ENCODE peak calls at places on chromosomes 13 and 19, in ten cellular contexts. One of them, this sample, is unnamed.

GRCh38 chr13:112768795-112769411 is 79.1 kb downstream of the ATP11A start:
- DNase-seq in immature natural killer cell: peak; percentile 67
- DNase-seq in brain microvascular endothelial cell: no peak
- DNase-seq in stimulated activated CD4-positive, alpha-beta T cell treated with anti-CD3 and anti-CD28 coated beads, Interleukin-15, amount 100 ng/mL, for 1 hour: no peak
- DNase-seq in skeletal muscle cell: no peak
- DNase-seq in psoas muscle: peak; percentile 62
- DNase-seq in AG08396: no peak
- DNase-seq in T-helper 9 cell: no peak
- DNase-seq in K562: no peak
- DNase-seq in HFFc6: no peak
- DNase-seq in this sample: peak; percentile 83

GRCh38 chr13:20192470-20193141 is at the start of gene GJB2:
- DNase-seq in immature natural killer cell: no peak
- DNase-seq in brain microvascular endothelial cell: no peak
- DNase-seq in stimulated activated CD4-positive, alpha-beta T cell treated with anti-CD3 and anti-CD28 coated beads, Interleukin-15, amount 100 ng/mL, for 1 hour: no peak
- DNase-seq in skeletal muscle cell: no peak
- DNase-seq in psoas muscle: no peak
- DNase-seq in AG08396: no peak
- DNase-seq in T-helper 9 cell: no peak
- DNase-seq in K562: no peak
- DNase-seq in HFFc6: no peak
- DNase-seq in this sample: peak; percentile 84

GRCh38 chr19:584240-585001 is 5.3 kb upstream of the HCN2 start:
- DNase-seq in immature natural killer cell: peak; percentile 63
- DNase-seq in brain microvascular endothelial cell: no peak
- DNase-seq in stimulated activated CD4-positive, alpha-beta T cell treated with anti-CD3 and anti-CD28 coated beads, Interleukin-15, amount 100 ng/mL, for 1 hour: peak; percentile 43
- DNase-seq in skeletal muscle cell: no peak
- DNase-seq in psoas muscle: peak; percentile 57
- DNase-seq in AG08396: peak; percentile 83
- DNase-seq in T-helper 9 cell: peak; percentile 65
- DNase-seq in K562: peak; percentile 73
- DNase-seq in HFFc6: no peak
- DNase-seq in this sample: peak; percentile 98

GRCh38 chr13:63088226-63088625 is 1672.6 kb upstream of the PCDH20 start:
- DNase-seq in immature natural killer cell: no peak
- DNase-seq in brain microvascular endothelial cell: peak; percentile 14
- DNase-seq in stimulated activated CD4-positive, alpha-beta T cell treated with anti-CD3 and anti-CD28 coated beads, Interleukin-15, amount 100 ng/mL, for 1 hour: no peak
- DNase-seq in skeletal muscle cell: peak; percentile 7
- DNase-seq in psoas muscle: no peak
- DNase-seq in AG08396: no peak
- DNase-seq in T-helper 9 cell: no peak
- DNase-seq in K562: no peak
- DNase-seq in HFFc6: no peak
- DNase-seq in this sample: no peak

GRCh38 chr13:48873598-48873997 is 102.1 kb upstream of the FNDC3A start:
- DNase-seq in immature natural killer cell: no peak
- DNase-seq in brain microvascular endothelial cell: no peak
- DNase-seq in stimulated activated CD4-positive, alpha-beta T cell treated with anti-CD3 and anti-CD28 coated beads, Interleukin-15, amount 100 ng/mL, for 1 hour: no peak
- DNase-seq in skeletal muscle cell: no peak
- DNase-seq in psoas muscle: no peak
- DNase-seq in AG08396: no peak
- DNase-seq in T-helper 9 cell: no peak
- DNase-seq in K562: no peak
- DNase-seq in HFFc6: peak; percentile 69
- DNase-seq in this sample: no peak

GRCh38 chr19:33186431-33186830 is 7.7 kb upstream of the LRP3 start:
- DNase-seq in immature natural killer cell: no peak
- DNase-seq in brain microvascular endothelial cell: no peak
- DNase-seq in stimulated activated CD4-positive, alpha-beta T cell treated with anti-CD3 and anti-CD28 coated beads, Interleukin-15, amount 100 ng/mL, for 1 hour: no peak
- DNase-seq in skeletal muscle cell: no peak
- DNase-seq in psoas muscle: no peak
- DNase-seq in AG08396: no peak
- DNase-seq in T-helper 9 cell: no peak
- DNase-seq in K562: no peak
- DNase-seq in HFFc6: no peak
- DNase-seq in this sample: no peak

GRCh38 chr13:21061077-21061945 is at the start of gene LATS2:
- DNase-seq in immature natural killer cell: peak; percentile 88
- DNase-seq in brain microvascular endothelial cell: peak; percentile 95
- DNase-seq in stimulated activated CD4-positive, alpha-beta T cell treated with anti-CD3 and anti-CD28 coated beads, Interleukin-15, amount 100 ng/mL, for 1 hour: peak; percentile 21
- DNase-seq in skeletal muscle cell: peak; percentile 85
- DNase-seq in psoas muscle: peak; percentile 97
- DNase-seq in AG08396: peak; percentile 96
- DNase-seq in T-helper 9 cell: peak; percentile 55
- DNase-seq in K562: peak; percentile 88
- DNase-seq in HFFc6: peak; percentile 92
- DNase-seq in this sample: peak; percentile 99

GRCh38 chr13:30997697-30998547 is 65.5 kb downstream of the TEX26 start:
- DNase-seq in immature natural killer cell: no peak
- DNase-seq in brain microvascular endothelial cell: no peak
- DNase-seq in stimulated activated CD4-positive, alpha-beta T cell treated with anti-CD3 and anti-CD28 coated beads, Interleukin-15, amount 100 ng/mL, for 1 hour: no peak
- DNase-seq in skeletal muscle cell: no peak
- DNase-seq in psoas muscle: no peak
- DNase-seq in AG08396: no peak
- DNase-seq in T-helper 9 cell: no peak
- DNase-seq in K562: no peak
- DNase-seq in HFFc6: no peak
- DNase-seq in this sample: peak; percentile 48

GRCh38 chr19:38684862-38685665 is 37.6 kb downstream of the ACTN4 start:
- DNase-seq in immature natural killer cell: no peak
- DNase-seq in brain microvascular endothelial cell: no peak
- DNase-seq in stimulated activated CD4-positive, alpha-beta T cell treated with anti-CD3 and anti-CD28 coated beads, Interleukin-15, amount 100 ng/mL, for 1 hour: no peak
- DNase-seq in skeletal muscle cell: no peak
- DNase-seq in psoas muscle: no peak
- DNase-seq in AG08396: no peak
- DNase-seq in T-helper 9 cell: no peak
- DNase-seq in K562: no peak
- DNase-seq in HFFc6: no peak
- DNase-seq in this sample: peak; percentile 46

GRCh38 chr13:41976491-41976890 is 15.6 kb upstream of the VWA8 start:
- DNase-seq in immature natural killer cell: no peak
- DNase-seq in brain microvascular endothelial cell: no peak
- DNase-seq in stimulated activated CD4-positive, alpha-beta T cell treated with anti-CD3 and anti-CD28 coated beads, Interleukin-15, amount 100 ng/mL, for 1 hour: no peak
- DNase-seq in skeletal muscle cell: no peak
- DNase-seq in psoas muscle: no peak
- DNase-seq in AG08396: no peak
- DNase-seq in T-helper 9 cell: no peak
- DNase-seq in K562: no peak
- DNase-seq in HFFc6: no peak
- DNase-seq in this sample: no peak

GRCh38 chr13:50457430-50458393 is 385.8 kb downstream of the DLEU7 start:
- DNase-seq in immature natural killer cell: no peak
- DNase-seq in brain microvascular endothelial cell: no peak
- DNase-seq in stimulated activated CD4-positive, alpha-beta T cell treated with anti-CD3 and anti-CD28 coated beads, Interleukin-15, amount 100 ng/mL, for 1 hour: no peak
- DNase-seq in skeletal muscle cell: no peak
- DNase-seq in psoas muscle: peak; percentile 17
- DNase-seq in AG08396: no peak
- DNase-seq in T-helper 9 cell: no peak
- DNase-seq in K562: no peak
- DNase-seq in HFFc6: no peak
- DNase-seq in this sample: no peak

GRCh38 chr19:44764975-44765948 is 12.4 kb upstream of the CBLC start:
- DNase-seq in immature natural killer cell: no peak
- DNase-seq in brain microvascular endothelial cell: no peak
- DNase-seq in stimulated activated CD4-positive, alpha-beta T cell treated with anti-CD3 and anti-CD28 coated beads, Interleukin-15, amount 100 ng/mL, for 1 hour: no peak
- DNase-seq in skeletal muscle cell: no peak
- DNase-seq in psoas muscle: no peak
- DNase-seq in AG08396: no peak
- DNase-seq in T-helper 9 cell: no peak
- DNase-seq in K562: no peak
- DNase-seq in HFFc6: no peak
- DNase-seq in this sample: peak; percentile 87

GRCh38 chr19:2064788-2065524 is 13.9 kb upstream of the MKNK2 start:
- DNase-seq in immature natural killer cell: no peak
- DNase-seq in brain microvascular endothelial cell: no peak
- DNase-seq in stimulated activated CD4-positive, alpha-beta T cell treated with anti-CD3 and anti-CD28 coated beads, Interleukin-15, amount 100 ng/mL, for 1 hour: no peak
- DNase-seq in skeletal muscle cell: no peak
- DNase-seq in psoas muscle: peak; percentile 83
- DNase-seq in AG08396: no peak
- DNase-seq in T-helper 9 cell: no peak
- DNase-seq in K562: no peak
- DNase-seq in HFFc6: no peak
- DNase-seq in this sample: peak; percentile 75